ENCODE peak calls at places on chromosomes 6 and 20, in five cellular contexts. X, G, U, M and F are unnamed samples.

GRCh38 chr20:57414867-57415592 is 23.8 kb downstream of the RBM38 start:
- DNase-seq in X (no peak), G (no peak), U (no peak), M (peak; percentile 30), F (no peak)

GRCh38 chr20:51284161-51284560 is 258.4 kb downstream of the NFATC2 start:
- DNase-seq in X (no peak), G (no peak), U (no peak), M (no peak), F (no peak)

GRCh38 chr6:123570813-123571684 is 65.7 kb downstream of the TRDN start:
- DNase-seq in X (no peak), G (no peak), U (no peak), M (no peak), F (no peak)

GRCh38 chr6:110813813-110814487 is 1.3 kb downstream of the CDK19 start:
- DNase-seq in X (no peak), G (no peak), U (no peak), M (no peak), F (no peak)

GRCh38 chr6:146785001-146785585 is 186.3 kb downstream of the ADGB start:
- DNase-seq in X (peak; percentile 6), G (no peak), U (no peak), M (peak; percentile 66), F (no peak)

GRCh38 chr6:20827798-20828197 is 293.5 kb downstream of the CDKAL1 start:
- DNase-seq in X (no peak), G (no peak), U (peak; percentile 84), M (peak; percentile 94), F (peak; percentile 84)

GRCh38 chr6:111154981-111155380 is 67.7 kb downstream of the SLC16A10 start:
- DNase-seq in X (no peak), G (no peak), U (no peak), M (no peak), F (no peak)

GRCh38 chr20:22901164-22901563 is 133.9 kb upstream of the SSTR4 start:
- DNase-seq in X (no peak), G (no peak), U (no peak), M (no peak), F (no peak)

GRCh38 chr6:43222418-43223059 is 6.7 kb downstream of the DNPH1 start:
- DNase-seq in X (no peak), G (no peak), U (no peak), M (no peak), F (no peak)

GRCh38 chr6:63574554-63574900 is 2.2 kb downstream of the LOC128125822 start:
- DNase-seq in X (no peak), G (no peak), U (no peak), M (no peak), F (no peak)
- H3K4me3 ChIP-seq in X (peak overlapping the region; percentile 86), G (peak overlapping the region; percentile 13), U (peak overlapping the region; percentile 96), M (peak overlapping the region; percentile 95), F (peak overlapping the region; percentile 83)

DNA sequence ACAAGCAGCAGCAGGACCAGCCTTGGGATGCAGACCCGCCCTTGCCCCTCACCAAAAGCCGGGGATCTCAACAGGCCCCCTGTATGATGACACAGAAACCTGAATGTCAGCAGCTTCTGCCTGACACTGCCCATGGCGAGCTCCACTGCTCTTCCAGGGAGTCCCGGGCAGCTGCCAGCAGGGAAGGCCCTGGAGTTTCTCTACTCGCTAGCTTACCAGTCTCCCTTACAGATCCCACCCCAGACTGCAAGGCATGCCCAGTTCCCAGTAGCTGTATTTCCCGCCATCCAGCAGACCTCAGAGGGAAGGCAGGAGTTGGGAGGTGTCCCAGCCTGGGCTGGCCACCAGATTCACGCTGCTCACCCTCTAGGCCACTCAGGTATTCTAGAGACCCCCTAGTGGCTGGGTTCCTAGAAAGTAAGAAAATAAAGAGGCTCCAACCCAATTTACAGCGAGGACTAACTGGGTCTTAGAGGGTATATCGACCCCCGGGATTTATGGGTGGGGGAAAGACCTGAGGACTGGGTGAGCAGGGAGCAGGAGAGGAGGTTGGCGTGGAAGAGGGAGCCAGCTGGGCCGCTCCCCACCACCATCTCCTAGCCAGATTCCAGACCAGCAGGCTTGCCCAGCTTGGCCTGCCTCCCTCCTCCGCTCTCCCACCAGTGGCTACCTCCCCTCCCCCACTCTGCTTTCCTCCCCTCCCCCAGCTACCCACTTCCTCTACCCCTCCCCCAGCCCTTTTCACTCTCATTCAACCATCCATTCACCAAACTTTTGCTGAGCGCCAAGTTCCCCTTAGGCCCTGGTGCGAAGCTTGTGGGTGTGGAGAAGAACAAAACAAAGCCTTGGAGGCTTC is 9.7 kb upstream of the HMGA1 start:
- DNase-seq in X (no peak), G (no peak), U (no peak), M (no peak), F (no peak)
- TF ChIP-seq CTCF in X (no peak), G (no peak), U (no peak), M (no peak), F (no peak)

DNA sequence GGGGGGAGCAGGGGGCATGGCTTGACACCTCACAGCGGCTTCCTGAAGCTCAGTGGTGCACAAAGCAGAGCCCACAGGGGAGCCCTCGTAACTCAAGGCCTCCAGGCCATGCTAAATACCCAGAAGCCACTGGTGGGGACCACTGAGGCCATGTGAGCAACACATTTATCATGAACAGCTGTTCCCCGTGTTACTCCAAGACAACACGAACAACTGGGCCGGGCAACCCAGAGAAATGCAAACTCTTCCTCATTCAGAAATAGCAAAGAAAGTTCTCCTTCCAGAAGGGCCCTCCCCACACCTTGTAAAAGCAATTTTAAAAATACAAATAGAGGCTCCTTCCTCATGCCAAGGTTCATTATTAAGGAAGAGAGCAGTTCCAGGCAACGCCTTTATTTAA is 36.3 kb upstream of the SLCO4A1 start:
- DNase-seq in X (no peak), G (no peak), U (no peak), M (no peak), F (no peak)
- H3K4me3 ChIP-seq in X (no peak overlapping the region), G (no peak overlapping the region), U (no peak overlapping the region), M (no peak overlapping the region), F (no peak overlapping the region)

DNA sequence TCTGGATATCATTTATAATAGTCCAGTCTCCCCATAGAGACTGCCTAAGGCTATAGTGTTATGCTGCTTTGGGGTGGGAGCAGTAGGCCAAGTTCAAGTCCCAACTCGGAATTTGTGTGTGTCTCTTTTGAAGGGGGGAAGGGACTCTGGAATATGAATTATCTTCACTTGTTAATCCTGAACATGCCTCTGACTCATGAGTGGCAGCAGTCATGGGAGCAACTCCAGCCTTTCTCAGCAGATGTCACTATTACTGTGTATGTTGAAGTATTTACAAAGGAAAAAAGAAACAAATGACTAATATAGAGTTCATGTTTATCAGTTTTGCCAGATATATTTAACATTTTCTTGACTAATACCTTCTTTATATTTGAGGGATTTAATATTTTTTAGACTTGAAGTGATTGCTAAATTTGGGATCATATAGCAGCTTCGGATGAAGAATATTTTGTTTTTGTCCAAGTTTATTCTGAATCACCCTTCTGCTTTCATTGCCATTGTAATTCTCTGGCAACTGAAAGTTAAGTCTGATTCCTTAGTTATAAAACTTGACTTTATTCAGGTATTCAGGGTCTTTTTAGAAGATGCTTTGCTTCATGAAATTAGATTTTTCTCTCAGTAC is 23.4 kb downstream of the FAM217A start:
- DNase-seq in X (peak; percentile 39), G (no peak), U (peak; percentile 44), M (peak; percentile 71), F (peak; percentile 42)
- TF ChIP-seq CTCF in X (peak; percentile 44), G (no peak), U (peak; percentile 51), M (peak; percentile 48), F (peak; percentile 56)

GRCh38 chr20:38892091-38892981 is 33.9 kb upstream of the FAM83D start:
- DNase-seq in X (no peak), G (no peak), U (no peak), M (no peak), F (no peak)
- H3K4me3 ChIP-seq in X (no peak overlapping the region), G (no peak overlapping the region), U (no peak overlapping the region), M (no peak overlapping the region), F (no peak overlapping the region)